ENCODE peak calls at places on chromosomes 2 and 18, in four cellular contexts. One of them, this sample, is unnamed.

GRCh38 chr18:11310476-11311086 is 161.2 kb upstream of the PIEZO2 start:
- DNase-seq in PC-3: peak; percentile 58
- DNase-seq in fibroblast of the aortic adventitia: peak; percentile 58
- DNase-seq in CD8-positive, alpha-beta T cell: no peak
- DNase-seq in this sample: no peak

GRCh38 chr2:205748660-205749059 is 66.4 kb downstream of the NRP2 start:
- DNase-seq in PC-3: peak; percentile 93
- DNase-seq in fibroblast of the aortic adventitia: peak; percentile 24
- DNase-seq in CD8-positive, alpha-beta T cell: no peak
- DNase-seq in this sample: no peak

GRCh38 chr2:107132746-107133145 is 246.8 kb upstream of the ST6GAL2 start:
- DNase-seq in PC-3: no peak
- DNase-seq in fibroblast of the aortic adventitia: no peak
- DNase-seq in CD8-positive, alpha-beta T cell: no peak
- DNase-seq in this sample: no peak

GRCh38 chr2:101380376-101380775 is 6.9 kb downstream of the CREG2 start:
- DNase-seq in PC-3: peak; percentile 17
- DNase-seq in fibroblast of the aortic adventitia: peak; percentile 67
- DNase-seq in CD8-positive, alpha-beta T cell: no peak
- DNase-seq in this sample: no peak

GRCh38 chr2:207054521-207054920 is 111.2 kb downstream of the KLF7 start:
- DNase-seq in PC-3: peak; percentile 13
- DNase-seq in fibroblast of the aortic adventitia: peak; percentile 61
- DNase-seq in CD8-positive, alpha-beta T cell: no peak
- DNase-seq in this sample: no peak

GRCh38 chr2:28649481-28650260 is 102.0 kb upstream of the PPP1CB start:
- DNase-seq in PC-3: peak; percentile 84
- DNase-seq in fibroblast of the aortic adventitia: no peak
- DNase-seq in CD8-positive, alpha-beta T cell: no peak
- DNase-seq in this sample: no peak

GRCh38 chr2:16036951-16037350 is 96.6 kb downstream of the MYCN start:
- DNase-seq in PC-3: no peak
- DNase-seq in fibroblast of the aortic adventitia: no peak
- DNase-seq in CD8-positive, alpha-beta T cell: no peak
- DNase-seq in this sample: no peak

GRCh38 chr18:23966909-23967308 is 47.6 kb upstream of the TTC39C start:
- DNase-seq in PC-3: no peak
- DNase-seq in fibroblast of the aortic adventitia: no peak
- DNase-seq in CD8-positive, alpha-beta T cell: no peak
- DNase-seq in this sample: no peak

GRCh38 chr2:169732583-169733358 is 861 bp upstream of the KLHL23 start:
- DNase-seq in PC-3: no peak
- DNase-seq in fibroblast of the aortic adventitia: no peak
- DNase-seq in CD8-positive, alpha-beta T cell: no peak
- DNase-seq in this sample: no peak

GRCh38 chr2:211789984-211790383 is 748.6 kb downstream of the ERBB4 start:
- DNase-seq in PC-3: no peak
- DNase-seq in fibroblast of the aortic adventitia: no peak
- DNase-seq in CD8-positive, alpha-beta T cell: no peak
- DNase-seq in this sample: no peak

GRCh38 chr2:110847651-110848050 is 115.3 kb downstream of the ACOXL start:
- DNase-seq in PC-3: no peak
- DNase-seq in fibroblast of the aortic adventitia: no peak
- DNase-seq in CD8-positive, alpha-beta T cell: no peak
- DNase-seq in this sample: no peak

GRCh38 chr2:165018207-165018606 is 62.9 kb upstream of the SLC38A11 start:
- DNase-seq in PC-3: no peak
- DNase-seq in fibroblast of the aortic adventitia: peak; percentile 7
- DNase-seq in CD8-positive, alpha-beta T cell: no peak
- DNase-seq in this sample: no peak

DNA sequence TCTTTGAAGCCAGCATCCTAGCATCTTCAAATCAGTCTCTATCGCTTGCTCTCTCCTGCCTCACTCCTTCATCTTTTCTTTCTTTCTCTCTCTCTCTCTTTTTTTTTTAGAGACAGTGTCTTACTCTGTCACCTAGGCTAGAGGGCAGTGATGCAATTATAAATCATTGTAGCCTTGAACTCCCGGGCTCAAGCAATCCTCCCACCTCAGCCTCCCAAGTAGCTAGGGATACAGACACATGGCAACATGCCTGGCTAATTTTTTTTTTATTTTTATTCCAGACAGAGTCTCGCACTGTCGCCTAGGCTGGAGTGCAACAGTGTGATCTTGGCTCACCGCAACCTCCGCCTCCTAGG is 10.6 kb upstream of the SLC66A3 start:
- DNase-seq in PC-3: no peak
- DNase-seq in fibroblast of the aortic adventitia: no peak
- DNase-seq in CD8-positive, alpha-beta T cell: no peak
- DNase-seq in this sample: no peak
- TF ChIP-seq CTCF in PC-3: no peak
- TF ChIP-seq CTCF in fibroblast of the aortic adventitia: no peak
- TF ChIP-seq CTCF in CD8-positive, alpha-beta T cell: no peak
- TF ChIP-seq CTCF in this sample: no peak

GRCh38 chr2:42721898-42722297 is 42.0 kb downstream of the OXER1 start:
- DNase-seq in PC-3: no peak
- DNase-seq in fibroblast of the aortic adventitia: no peak
- DNase-seq in CD8-positive, alpha-beta T cell: no peak
- DNase-seq in this sample: no peak
- TF ChIP-seq CTCF in PC-3: no peak
- TF ChIP-seq CTCF in fibroblast of the aortic adventitia: no peak
- TF ChIP-seq CTCF in CD8-positive, alpha-beta T cell: no peak
- TF ChIP-seq CTCF in this sample: no peak

DNA sequence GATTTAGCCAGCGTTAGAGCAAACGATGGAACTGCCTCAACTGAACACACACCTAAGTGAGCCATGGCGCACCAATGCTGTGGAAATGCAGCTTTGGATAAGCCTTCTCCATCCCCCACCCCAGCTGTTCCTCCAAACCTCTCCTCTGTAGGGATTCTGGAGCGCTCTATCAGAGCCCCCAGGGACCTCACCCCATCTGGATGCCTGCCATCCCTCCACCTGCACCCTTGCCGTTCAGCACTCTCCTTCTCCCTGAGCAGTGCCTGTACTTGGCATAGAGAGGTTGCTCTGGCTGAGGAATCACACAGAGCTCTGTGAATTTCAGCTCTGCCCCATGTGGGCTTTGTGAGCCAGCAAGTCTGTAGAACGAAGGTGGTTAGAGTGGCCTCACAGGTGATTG is 42.8 kb upstream of the INHBB start:
- DNase-seq in PC-3: no peak
- DNase-seq in fibroblast of the aortic adventitia: no peak
- DNase-seq in CD8-positive, alpha-beta T cell: no peak
- DNase-seq in this sample: no peak
- TF ChIP-seq CTCF in PC-3: no peak
- TF ChIP-seq CTCF in fibroblast of the aortic adventitia: no peak
- TF ChIP-seq CTCF in CD8-positive, alpha-beta T cell: no peak
- TF ChIP-seq CTCF in this sample: no peak

GRCh38 chr2:68059769-68060525 is 2.9 kb downstream of the C1D start:
- DNase-seq in PC-3: no peak
- DNase-seq in fibroblast of the aortic adventitia: no peak
- DNase-seq in CD8-positive, alpha-beta T cell: no peak
- DNase-seq in this sample: no peak

GRCh38 chr2:68052717-68053422 is 9.9 kb downstream of the C1D start:
- DNase-seq in PC-3: no peak
- DNase-seq in fibroblast of the aortic adventitia: peak; percentile 14
- DNase-seq in CD8-positive, alpha-beta T cell: no peak
- DNase-seq in this sample: no peak

GRCh38 chr2:68062680-68063387 is at the start of gene C1D:
- DNase-seq in PC-3: peak; percentile 93
- DNase-seq in fibroblast of the aortic adventitia: peak; percentile 91
- DNase-seq in CD8-positive, alpha-beta T cell: peak; percentile 94
- DNase-seq in this sample: peak; percentile 94

GRCh38 chr2:68060652-68061051 is 2.2 kb downstream of the C1D start:
- DNase-seq in PC-3: no peak
- DNase-seq in fibroblast of the aortic adventitia: no peak
- DNase-seq in CD8-positive, alpha-beta T cell: no peak
- DNase-seq in this sample: no peak

DNA sequence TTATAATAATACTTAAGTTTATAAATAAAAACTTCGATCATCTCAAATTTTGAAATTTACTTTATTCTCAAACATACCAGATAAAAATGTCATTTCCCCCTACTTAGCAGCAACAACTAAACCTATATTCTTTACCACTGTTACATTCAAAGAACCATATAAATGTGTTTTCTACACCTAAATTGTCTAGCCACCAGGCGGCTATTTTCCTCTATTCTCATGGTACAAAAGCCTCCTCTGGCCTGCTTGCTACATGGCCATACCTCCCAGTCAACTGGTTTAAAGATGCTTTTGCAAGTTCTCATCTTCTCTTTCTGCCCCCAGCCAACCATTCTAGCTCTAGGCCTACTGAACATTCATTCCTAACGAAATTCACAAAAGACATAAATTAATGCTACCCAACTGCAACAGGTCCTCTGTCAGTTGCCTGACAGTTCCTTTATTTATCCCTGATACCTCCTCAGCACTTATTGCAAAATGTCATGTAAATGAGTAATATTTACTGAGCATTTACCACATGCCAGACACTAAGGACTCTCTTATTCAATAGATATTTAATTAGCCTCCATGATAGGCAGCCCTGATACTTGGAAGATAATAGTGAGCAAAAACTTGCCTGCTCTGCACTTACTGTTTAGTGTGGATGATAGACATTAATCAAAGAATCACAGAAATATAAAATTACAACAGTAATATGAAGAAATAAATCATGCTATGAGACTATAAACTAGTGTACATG is 5.0 kb downstream of the C1D start:
- DNase-seq in PC-3: no peak
- DNase-seq in fibroblast of the aortic adventitia: no peak
- DNase-seq in CD8-positive, alpha-beta T cell: no peak
- DNase-seq in this sample: no peak
- TF ChIP-seq CTCF in PC-3: no peak
- TF ChIP-seq CTCF in fibroblast of the aortic adventitia: no peak
- TF ChIP-seq CTCF in CD8-positive, alpha-beta T cell: no peak
- TF ChIP-seq CTCF in this sample: no peak

This sample was measured in activated B cell treated with CpG ODN at 0.5 μM for 24 hours.